ENCODE peak calls at places on chromosomes 3 and 15, in eight cellular contexts. J is naive thymus-derived CD4-positive, alpha-beta T cell; P is psoas muscle; Y is adrenal gland; S is tibial artery; Q is cardiac muscle cell; Z is heart left ventricle; C is K562. E is an unnamed sample.

GRCh38 chr15:69200773-69201745 is 40.6 kb downstream of the GLCE start:
- DNase-seq in Y (no peak), Z (no peak), P (no peak), C (no peak), Q (no peak), J (no peak), S (no peak), E (no peak)

GRCh38 chr3:128576290-128576689 is 74.3 kb downstream of the RPN1 start:
- DNase-seq in P (no peak), C (no peak), Y (no peak), Z (no peak), S (no peak), J (no peak), Q (no peak), E (no peak)

GRCh38 chr15:95111969-95112368 is 880.6 kb downstream of the MCTP2 start:
- DNase-seq in Y (no peak), S (no peak), J (no peak), P (no peak), Z (no peak), Q (no peak), C (no peak), E (no peak)

GRCh38 chr3:87979527-87979926 is 79.3 kb downstream of the CGGBP1 start:
- DNase-seq in Z (no peak), Q (no peak), C (no peak), P (no peak), S (no peak), J (no peak), Y (no peak), E (no peak)

GRCh38 chr15:80984856-80985255 is 4.8 kb downstream of the MESD start:
- DNase-seq in Q (no peak), S (no peak), P (no peak), J (no peak), C (no peak), Z (no peak), Y (peak; percentile 56), E (no peak)

GRCh38 chr15:101276501-101277037 is 716 bp downstream of the SELENOS start:
- DNase-seq in Z (no peak), C (peak; percentile 42), J (no peak), P (no peak), S (no peak), Y (no peak), Q (no peak), E (no peak)

GRCh38 chr3:196159952-196160804 is 51.0 kb downstream of the ZDHHC19 start:
- DNase-seq in Y (peak; percentile 56), Q (no peak), S (peak; percentile 68), C (peak; percentile 74), P (peak; percentile 48), Z (no peak), J (peak; percentile 14), E (no peak)

GRCh38 chr15:37093480-37094410 is 6.6 kb downstream of the MEIS2 start:
- DNase-seq in S (no peak), Q (no peak), Z (no peak), P (no peak), J (no peak), Y (peak; percentile 29), C (no peak), E (no peak)

GRCh38 chr15:59622289-59622688 is 10.7 kb downstream of the GCNT3 start:
- DNase-seq in Q (peak; percentile 51), Z (no peak), P (no peak), Y (peak; percentile 15), C (peak; percentile 33), J (no peak), S (no peak), E (no peak)

GRCh38 chr15:50415752-50416404 is 8.3 kb upstream of the USP8 start:
- DNase-seq in S (no peak), Y (no peak), J (no peak), Q (no peak), P (no peak), C (peak; percentile 27), Z (no peak), E (no peak)

GRCh38 chr15:31069360-31070000 is 32.0 kb downstream of the TRPM1 start:
- DNase-seq in J (no peak), C (no peak), Z (no peak), S (no peak), Q (no peak), Y (no peak), P (no peak), E (no peak)

GRCh38 chr15:69703495-69704187 is 251.0 kb downstream of the RPLP1 start:
- DNase-seq in C (no peak), Y (no peak), P (no peak), Q (no peak), S (no peak), Z (no peak), J (no peak), E (no peak)

GRCh38 chr3:4523710-4524422 is 30.7 kb downstream of the ITPR1 start:
- DNase-seq in Y (no peak), C (no peak), J (no peak), Q (peak; percentile 44), Z (no peak), P (no peak), S (no peak), E (no peak)

GRCh38 chr15:88166330-88166993 is 90.1 kb downstream of the NTRK3 start:
- DNase-seq in Z (no peak), C (peak; percentile 15), Q (peak; percentile 84), Y (peak; percentile 11), P (no peak), J (no peak), S (no peak), E (no peak)

GRCh38 chr3:56792201-56792600 is 9.5 kb downstream of the ARHGEF3 start:
- DNase-seq in J (no peak), Y (peak; percentile 80), Z (no peak), Q (no peak), S (no peak), C (no peak), P (peak; percentile 53), E (no peak)

GRCh38 chr15:82043130-82043673 is 2.6 kb downstream of the MEX3B start:
- DNase-seq in P (no peak), C (no peak), J (no peak), Q (no peak), Z (no peak), Y (no peak), S (no peak), E (no peak)

GRCh38 chr15:93312891-93313486 is 224.0 kb upstream of the RGMA start:
- DNase-seq in C (no peak), Y (no peak), Z (no peak), Q (no peak), S (no peak), P (no peak), J (no peak), E (no peak)

GRCh38 chr3:46017720-46018119 is 9.6 kb downstream of the XCR1 start:
- DNase-seq in C (no peak), J (no peak), P (no peak), S (no peak), Z (no peak), Y (no peak), Q (no peak), E (no peak)
- H3K27ac ChIP-seq in C (no peak overlapping the region), J (no peak overlapping the region), P (no peak overlapping the region), S (no peak overlapping the region), Z (no peak overlapping the region), Y (no peak overlapping the region), Q (no peak overlapping the region), E (no peak overlapping the region)

GRCh38 chr3:14122301-14122700 is 2.4 kb downstream of the CHCHD4 start:
- DNase-seq in Q (no peak), P (no peak), C (no peak), S (no peak), Y (no peak), J (no peak), Z (no peak), E (no peak)
- H3K4me1 ChIP-seq in Q (peaks cover 6% of the 10 kb centered on the region), P (peaks cover 28% of the 10 kb centered on the region), C (peaks cover 43% of the 10 kb centered on the region), S (no peaks in the 10 kb centered on the region), Y (peaks cover 24% of the 10 kb centered on the region), J (peaks cover 30% of the 10 kb centered on the region), Z (peaks cover 31% of the 10 kb centered on the region), E (peaks cover 4% of the 10 kb centered on the region)

GRCh38 chr15:79002631-79003030 is 57.8 kb upstream of the CTSH start:
- DNase-seq in Z (no peak), C (no peak), Y (no peak), J (no peak), S (no peak), Q (no peak), P (peak; percentile 28), E (no peak)

GRCh38 chr15:79003301-79003700 is 58.5 kb upstream of the CTSH start:
- DNase-seq in J (no peak), P (peak; percentile 20), S (no peak), C (no peak), Q (no peak), Y (no peak), Z (no peak), E (no peak)

GRCh38 chr15:79004336-79004735 is 59.5 kb upstream of the CTSH start:
- DNase-seq in Q (no peak), C (peak; percentile 27), P (peak; percentile 28), Z (no peak), J (no peak), S (no peak), Y (no peak), E (peak; percentile 31)

GRCh38 chr15:79006071-79006470 is 61.2 kb upstream of the CTSH start:
- DNase-seq in J (no peak), S (no peak), Z (no peak), C (no peak), Y (no peak), P (peak; percentile 48), Q (no peak), E (no peak)

GRCh38 chr15:79003896-79004295 is 59.0 kb upstream of the CTSH start:
- DNase-seq in Q (no peak), Z (no peak), C (no peak), S (no peak), P (no peak), Y (no peak), J (no peak), E (no peak)
- H3K27ac ChIP-seq in Q (no peak overlapping the region), Z (no peak overlapping the region), C (no peak overlapping the region), S (no peak overlapping the region), P (no peak overlapping the region), Y (no peak overlapping the region), J (no peak overlapping the region), E (no peak overlapping the region)

GRCh38 chr3:59730608-59731007 is 680.8 kb upstream of the CFAP20DC start:
- DNase-seq in Y (no peak), C (no peak), S (no peak), Q (no peak), J (no peak), P (no peak), Z (no peak), E (no peak)

GRCh38 chr3:59731909-59732308 is 682.1 kb upstream of the CFAP20DC start:
- DNase-seq in C (no peak), Q (no peak), Y (no peak), P (no peak), J (no peak), S (no peak), Z (no peak), E (no peak)

GRCh38 chr3:59726279-59726678 is 676.5 kb upstream of the CFAP20DC start:
- DNase-seq in C (no peak), S (no peak), Y (no peak), P (no peak), J (no peak), Z (no peak), Q (no peak), E (no peak)

GRCh38 chr3:59728509-59728908 is 678.7 kb upstream of the CFAP20DC start:
- DNase-seq in C (no peak), P (no peak), Y (no peak), Q (no peak), S (no peak), Z (no peak), J (no peak), E (no peak)

DNA sequence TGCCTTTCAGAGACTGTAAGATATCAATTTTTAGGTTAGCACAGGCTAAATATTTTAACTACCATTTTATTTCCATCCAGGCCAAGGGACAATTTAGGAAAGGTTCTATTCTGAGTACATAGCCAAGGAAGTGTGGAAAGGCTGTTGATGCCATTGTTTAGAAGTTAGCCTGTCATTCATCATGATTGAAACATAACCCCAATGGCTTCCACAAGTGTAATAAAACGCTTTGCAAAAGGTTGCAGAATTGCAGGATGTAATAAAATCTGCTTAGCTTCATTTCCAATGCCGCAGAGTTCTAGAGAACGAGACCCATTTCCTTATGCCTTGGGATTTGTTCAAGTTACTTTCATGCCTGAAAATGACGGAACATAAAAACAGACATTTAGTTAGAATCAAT is 678.1 kb upstream of the CFAP20DC start:
- DNase-seq in Z (no peak), Q (no peak), Y (no peak), C (no peak), S (no peak), J (no peak), P (no peak), E (no peak)
- H3K4me1 ChIP-seq in Z (no peaks in the 10 kb centered on the region), Q (peaks cover 6% of the 10 kb centered on the region), Y (no peaks in the 10 kb centered on the region), C (no peaks in the 10 kb centered on the region), S (no peaks in the 10 kb centered on the region), J (peaks cover 4% of the 10 kb centered on the region), P (no peaks in the 10 kb centered on the region), E (no peaks in the 10 kb centered on the region)

E was measured in iPS DF 6.9.